ENCODE peak calls at places on chromosomes 16 and 17, in eight cellular contexts. O, V, I, Z, S, Q, Y and P are unnamed samples.

GRCh38 chr16:81229811-81230210 is 8.7 kb upstream of the BCO1 start:
- DNase-seq in O (no peak), V (no peak), I (no peak), Z (no peak), S (no peak), Q (no peak), Y (no peak), P (no peak)

GRCh38 chr16:65624696-65625095 is 502.8 kb upstream of the CDH11 start:
- DNase-seq in O (no peak), V (no peak), I (no peak), Z (no peak), S (no peak), Q (peak; percentile 88), Y (no peak), P (no peak)

GRCh38 chr16:87739801-87740200 is 26.0 kb downstream of the KLHDC4 start:
- DNase-seq in O (no peak), V (no peak), I (no peak), Z (no peak), S (no peak), Q (no peak), Y (no peak), P (no peak)

GRCh38 chr16:84047206-84047605 is 4.6 kb upstream of the SLC38A8 start:
- DNase-seq in O (no peak), V (no peak), I (peak; percentile 59), Z (no peak), S (no peak), Q (no peak), Y (no peak), P (no peak)

GRCh38 chr17:39096435-39097158 is 54.8 kb downstream of the PLXDC1 start:
- DNase-seq in O (no peak), V (no peak), I (no peak), Z (peak; percentile 18), S (no peak), Q (no peak), Y (no peak), P (no peak)

GRCh38 chr17:348692-349425 is 3.7 kb downstream of the RPH3AL start:
- DNase-seq in O (no peak), V (no peak), I (peak; percentile 75), Z (no peak), S (peak; percentile 85), Q (no peak), Y (no peak), P (no peak)

GRCh38 chr17:74419862-74420492 is 11.9 kb upstream of the GPRC5C start:
- DNase-seq in O (no peak), V (no peak), I (no peak), Z (no peak), S (peak; percentile 66), Q (no peak), Y (no peak), P (peak; percentile 64)

GRCh38 chr17:15894258-15894657 is 50.7 kb upstream of the ADORA2B start:
- DNase-seq in O (no peak), V (no peak), I (no peak), Z (no peak), S (no peak), Q (no peak), Y (no peak), P (no peak)

GRCh38 chr17:62696726-62697490 is 69.4 kb downstream of the MRC2 start:
- DNase-seq in O (no peak), V (no peak), I (peak; percentile 81), Z (no peak), S (no peak), Q (peak; percentile 44), Y (no peak), P (no peak)

GRCh38 chr16:83113317-83113716 is 486.5 kb downstream of the CDH13 start:
- DNase-seq in O (no peak), V (no peak), I (no peak), Z (no peak), S (no peak), Q (peak; percentile 29), Y (no peak), P (peak; percentile 21)